ENCODE peak calls at places on chromosomes 2 and 18, in four cellular contexts. One of them, this sample, is unnamed.

GRCh38 chr2:231449503-231450054 is 14.7 kb downstream of the NCL start:
- DNase-seq in MG63: no peak
- DNase-seq in M059J: no peak
- DNase-seq in lung: no peak
- DNase-seq in this sample: no peak

GRCh38 chr2:207405150-207405549 is 124.6 kb upstream of the CREB1 start:
- DNase-seq in lung: no peak
- DNase-seq in MG63: no peak
- DNase-seq in M059J: no peak
- DNase-seq in this sample: no peak

GRCh38 chr2:191265311-191266170 is 20.3 kb downstream of the MYO1B start:
- DNase-seq in lung: no peak
- DNase-seq in M059J: peak
- DNase-seq in MG63: peak
- DNase-seq in this sample: no peak

GRCh38 chr2:171482877-171483276 is 39.4 kb upstream of the CYBRD1 start:
- DNase-seq in lung: no peak
- DNase-seq in MG63: no peak
- DNase-seq in M059J: no peak
- DNase-seq in this sample: no peak

GRCh38 chr18:5237723-5238370 is 40.8 kb upstream of the AKAIN1 start:
- DNase-seq in MG63: peak
- DNase-seq in lung: peak
- DNase-seq in M059J: peak
- DNase-seq in this sample: peak

GRCh38 chr18:57438669-57439616 is 3.8 kb downstream of the ONECUT2 start:
- DNase-seq in lung: no peak
- DNase-seq in MG63: no peak
- DNase-seq in M059J: no peak
- DNase-seq in this sample: no peak

GRCh38 chr2:24885221-24886113 is 34.6 kb downstream of the ADCY3 start:
- DNase-seq in MG63: no peak
- DNase-seq in M059J: no peak
- DNase-seq in lung: no peak
- DNase-seq in this sample: no peak

GRCh38 chr2:10007921-10008808 is 35.2 kb upstream of the KLF11 start:
- DNase-seq in M059J: no peak
- DNase-seq in lung: no peak
- DNase-seq in MG63: no peak
- DNase-seq in this sample: no peak